ENCODE peak calls at places on chromosomes 5 and 9, in four cellular contexts. I, L, W and U are unnamed samples.

GRCh38 chr5:16901038-16901644 is 34.9 kb downstream of the MYO10 start:
- DNase-seq in I (no peak), L (no peak), W (no peak), U (no peak)

GRCh38 chr5:37991267-37991902 is 151.5 kb upstream of the GDNF start:
- DNase-seq in I (no peak), L (no peak), W (no peak), U (no peak)

GRCh38 chr5:137563646-137564474 is 64.7 kb upstream of the SPOCK1 start:
- DNase-seq in I (peak), L (no peak), W (no peak), U (peak)

GRCh38 chr5:126354012-126354856 is 69.0 kb upstream of the GRAMD2B start:
- DNase-seq in I (no peak), L (no peak), W (peak), U (peak)

GRCh38 chr9:121685795-121686377 is 34.5 kb downstream of the DAB2IP start:
- DNase-seq in I (no peak), L (no peak), W (no peak), U (no peak)

GRCh38 chr5:154850255-154851062 is at the start of gene FAXDC2:
- DNase-seq in I (no peak), L (no peak), W (no peak), U (peak)

GRCh38 chr5:151068571-151069197 is 12.2 kb downstream of the TNIP1 start:
- DNase-seq in I (no peak), L (no peak), W (peak), U (no peak)

GRCh38 chr5:1111727-1112289 is at the start of gene SLC12A7:
- DNase-seq in I (no peak), L (peak), W (peak), U (peak)

GRCh38 chr5:137580030-137580429 is 80.9 kb upstream of the SPOCK1 start:
- DNase-seq in I (no peak), L (no peak), W (no peak), U (no peak)

GRCh38 chr9:137069508-137070071 is 767 bp downstream of the SAPCD2 start:
- DNase-seq in I (no peak), L (no peak), W (no peak), U (no peak)

GRCh38 chr5:56506586-56506985 is 273.5 kb upstream of the ANKRD55 start:
- DNase-seq in I (no peak), L (no peak), W (no peak), U (no peak)

GRCh38 chr5:116340799-116341198 is 233.8 kb downstream of the SEMA6A start:
- DNase-seq in I (no peak), L (no peak), W (no peak), U (no peak)